ENCODE peak calls at places on chromosomes 1 and 21, in four cellular contexts. M is IMR-90, O is mammary epithelial cell, R is neural progenitor cell. A is an unnamed sample.
A peak's percentile ranks its signal among the peaks of the same experiment; 100 is the strongest.

GRCh38 chr1:151326619-151327222 is 495 bp downstream of the PI4KB start:
- DNase-seq in M (peak; percentile 49), R (no peak), O (peak; percentile 52), A (no peak)

GRCh38 chr1:56707379-56707778 is 62.3 kb downstream of the PRKAA2 start:
- DNase-seq in M (no peak), O (no peak), R (no peak), A (no peak)

GRCh38 chr1:72357411-72357810 is 75.1 kb upstream of the NEGR1 start:
- DNase-seq in O (peak; percentile 92), M (peak; percentile 53), R (no peak), A (no peak)

GRCh38 chr1:209416009-209416408 is 167.5 kb upstream of the CAMK1G start:
- DNase-seq in R (peak; percentile 33), O (peak; percentile 100), M (peak; percentile 85), A (peak; percentile 100)

GRCh38 chr1:237792149-237792548 is 98.6 kb downstream of the ZP4 start:
- DNase-seq in M (no peak), R (no peak), O (no peak), A (no peak)

GRCh38 chr1:16980473-16981268 is at the start of gene MFAP2:
- DNase-seq in R (peak; percentile 72), M (no peak), O (peak; percentile 9), A (peak; percentile 32)

GRCh38 chr21:26969971-26970725 is 3.3 kb upstream of the ADAMTS5 start:
- DNase-seq in O (no peak), M (peak; percentile 22), R (no peak), A (no peak)

GRCh38 chr21:44456915-44457736 is 1.8 kb downstream of the LRRC3 start:
- DNase-seq in R (no peak), M (no peak), O (no peak), A (no peak)

GRCh38 chr1:84782311-84782771 is 92.1 kb upstream of the SSX2IP start:
- DNase-seq in M (peak; percentile 17), R (peak; percentile 77), O (no peak), A (no peak)

GRCh38 chr1:233281711-233282581 is 13.6 kb downstream of the PCNX2 start:
- DNase-seq in R (no peak), O (peak; percentile 3), M (peak; percentile 55), A (no peak)

GRCh38 chr1:215767761-215768160 is 200.7 kb downstream of the KCTD3 start:
- DNase-seq in R (no peak), O (no peak), M (no peak), A (no peak)

GRCh38 chr1:197181982-197182381 is 35.5 kb upstream of the ASPM start:
- DNase-seq in R (no peak), O (no peak), M (no peak), A (no peak)

GRCh38 chr1:112646225-112646624 is 26.6 kb downstream of the CAPZA1 start:
- DNase-seq in R (no peak), M (no peak), O (peak; percentile 39), A (peak; percentile 68)

GRCh38 chr1:116772648-116773045 is 18.4 kb downstream of the CD2 start:
- DNase-seq in M (no peak), R (no peak), O (peak; percentile 48), A (no peak)

GRCh38 chr1:8767006-8767405 is 50.4 kb downstream of the RERE start:
- DNase-seq in R (no peak), O (no peak), M (no peak), A (no peak)

GRCh38 chr1:159113783-159114182 is 37.2 kb upstream of the AIM2 start:
- DNase-seq in O (peak; percentile 18), R (no peak), M (no peak), A (no peak)

GRCh38 chr1:219713981-219714381 is 101.1 kb upstream of the ZC3H11B start:
- DNase-seq in O (no peak), R (no peak), M (no peak), A (no peak)

GRCh38 chr1:234544094-234544579 is 65.2 kb upstream of the TARBP1 start:
- DNase-seq in R (no peak), M (peak; percentile 98), O (peak; percentile 77), A (no peak)

GRCh38 chr21:16587141-16587570 is 857.4 kb downstream of the USP25 start:
- DNase-seq in M (peak; percentile 65), O (peak; percentile 84), R (no peak), A (no peak)

GRCh38 chr1:3506041-3506440 is 51.6 kb downstream of the ARHGEF16 start:
- DNase-seq in R (no peak), M (no peak), O (no peak), A (no peak)

GRCh38 chr1:203682401-203683383 is 56.1 kb downstream of the ATP2B4 start:
- DNase-seq in M (peak; percentile 34), R (no peak), O (no peak), A (no peak)

GRCh38 chr1:151418048-151418447 is 18.7 kb downstream of the PSMB4 start:
- DNase-seq in M (no peak), R (no peak), O (no peak), A (no peak)

GRCh38 chr1:2112280-2112701 is 62.1 kb downstream of the PRKCZ start:
- DNase-seq in M (no peak), R (no peak), O (no peak), A (no peak)
- H3K9ac ChIP-seq in M (no peak overlapping the region), R (no peak overlapping the region), O (no peak overlapping the region), A (no peak overlapping the region)

DNA sequence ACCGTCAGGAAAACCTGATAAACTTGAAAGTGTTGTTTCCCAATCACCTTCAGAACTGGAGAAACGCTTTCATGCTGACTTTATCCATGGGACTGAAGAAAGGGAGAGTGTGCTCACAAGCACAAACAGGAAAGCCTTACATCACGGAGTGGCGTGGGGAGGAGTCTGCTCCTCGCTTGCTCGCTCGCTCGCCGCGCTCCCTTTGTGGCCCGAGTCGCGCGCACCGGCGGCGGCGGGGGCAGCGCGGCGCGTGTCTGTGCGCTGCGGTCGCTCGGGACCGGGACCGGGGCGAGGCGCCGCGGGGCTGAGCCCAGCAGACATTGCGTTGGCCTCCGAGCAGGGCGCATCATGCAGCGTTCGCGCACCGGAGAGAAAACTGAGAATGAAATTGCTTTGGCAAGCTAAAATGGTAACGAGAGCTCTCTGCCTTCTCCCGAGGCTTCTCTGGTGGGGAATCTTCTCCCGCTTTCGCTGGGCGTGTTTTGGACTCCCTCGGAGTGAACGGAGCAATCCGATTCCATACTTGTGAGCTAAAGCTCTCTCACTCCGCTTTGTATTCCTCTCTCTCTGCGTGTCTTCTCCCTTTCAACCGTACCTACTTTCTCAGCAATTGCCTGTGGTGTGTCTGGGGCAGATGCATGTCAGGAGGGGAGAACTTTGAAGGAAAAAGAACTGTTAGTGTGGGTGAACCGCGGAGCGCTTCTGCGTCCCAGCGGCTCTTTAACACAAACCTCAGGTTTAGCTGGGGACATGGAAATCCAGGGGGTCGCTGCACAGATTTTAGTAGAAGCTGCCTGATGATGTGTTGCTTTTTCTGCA is at the start of gene RGL1:
- DNase-seq in R (peak; percentile 77), O (peak; percentile 75), M (peak; percentile 75), A (no peak)
- H3K9ac ChIP-seq in R (peak within 1 kb of the TSS; percentile 59), O (peak within 1 kb of the TSS; percentile 29), M (peak within 1 kb of the TSS; percentile 92), A (peak within 1 kb of the TSS; percentile 68)

DNA sequence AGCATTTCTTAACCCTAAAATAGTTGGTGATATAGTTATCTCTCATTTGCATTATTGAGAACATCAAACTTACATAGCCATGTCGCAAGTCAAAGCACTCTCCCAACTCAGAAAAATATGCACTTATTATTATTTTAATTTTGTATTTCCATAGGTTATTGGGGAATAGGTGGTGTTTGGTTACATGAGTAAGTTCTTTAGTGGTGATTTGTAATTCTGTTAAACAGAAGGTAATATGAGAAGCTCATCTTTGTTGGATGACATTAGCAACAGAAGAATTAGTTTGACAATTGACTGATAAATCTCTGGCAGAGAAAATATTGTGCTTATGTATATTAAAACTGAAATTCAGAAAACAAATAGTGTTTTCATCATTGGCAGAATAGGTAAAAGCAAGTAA is 154.8 kb downstream of the NFIA start:
- DNase-seq in M (no peak), O (no peak), R (no peak), A (no peak)
- H3K9ac ChIP-seq in M (no peak overlapping the region), O (no peak overlapping the region), R (no peak overlapping the region), A (no peak overlapping the region)

DNA sequence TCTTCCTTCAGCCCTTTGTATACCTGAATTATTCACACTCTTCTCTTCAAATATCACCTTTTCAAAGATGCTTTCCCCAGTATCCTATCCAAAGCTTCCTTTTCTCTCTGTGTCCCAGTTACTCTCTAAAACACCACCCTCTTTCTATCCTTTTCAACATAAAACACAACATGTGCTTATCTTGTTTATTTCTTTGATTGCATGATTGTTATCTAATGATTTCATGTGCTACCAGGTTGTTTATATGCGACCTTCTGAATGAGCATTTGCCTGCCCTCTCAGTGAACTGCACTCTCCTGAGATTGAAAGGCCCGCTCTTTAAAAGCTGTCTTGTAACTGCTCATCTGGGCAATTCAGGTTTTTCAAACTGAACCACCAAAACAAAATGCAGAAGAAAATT is 97.7 kb upstream of the FGGY start:
- DNase-seq in O (no peak), R (no peak), M (no peak), A (no peak)
- H3K9ac ChIP-seq in O (no peak overlapping the region), R (no peak overlapping the region), M (no peak overlapping the region), A (no peak overlapping the region)